ENCODE peak calls at places on chromosome 2, in four cellular contexts. J is IMR-90, F is AG04449, X is MCF 10A. A is an unnamed sample.

GRCh38 chr2:221106241-221106640 is 465.9 kb downstream of the EPHA4 start:
- DNase-seq in J (no peak), X (no peak), F (no peak), A (no peak)

GRCh38 chr2:20444113-20444992 is 2.5 kb upstream of the RHOB start:
- DNase-seq in F (no peak), X (no peak), J (no peak), A (no peak)

GRCh38 chr2:154992826-154993225 is 294.3 kb downstream of the KCNJ3 start:
- DNase-seq in X (no peak), J (no peak), F (no peak), A (no peak)

GRCh38 chr2:239386001-239386670 is 14.7 kb downstream of the HDAC4 start:
- DNase-seq in J (no peak), X (no peak), F (no peak), A (no peak)

GRCh38 chr2:90207454-90208058 is 1516.1 kb downstream of the RPIA start:
- DNase-seq in X (no peak), F (no peak), J (no peak), A (no peak)

GRCh38 chr2:46269545-46270273 is 27.5 kb upstream of the EPAS1 start:
- DNase-seq in X (no peak), J (peak), F (no peak), A (no peak)

GRCh38 chr2:44989176-44989575 is 20.1 kb downstream of the SIX2 start:
- DNase-seq in X (no peak), F (no peak), J (no peak), A (no peak)

GRCh38 chr2:112251211-112251721 is 3.6 kb downstream of the ZC3H8 start:
- DNase-seq in F (no peak), J (peak), X (no peak), A (no peak)

GRCh38 chr2:69547984-69548715 is 95.4 kb downstream of the AAK1 start:
- DNase-seq in F (no peak), X (no peak), J (peak), A (no peak)
- TF ChIP-seq CTCF in F (no peak), X (no peak), J (no peak), A (no peak)

DNA sequence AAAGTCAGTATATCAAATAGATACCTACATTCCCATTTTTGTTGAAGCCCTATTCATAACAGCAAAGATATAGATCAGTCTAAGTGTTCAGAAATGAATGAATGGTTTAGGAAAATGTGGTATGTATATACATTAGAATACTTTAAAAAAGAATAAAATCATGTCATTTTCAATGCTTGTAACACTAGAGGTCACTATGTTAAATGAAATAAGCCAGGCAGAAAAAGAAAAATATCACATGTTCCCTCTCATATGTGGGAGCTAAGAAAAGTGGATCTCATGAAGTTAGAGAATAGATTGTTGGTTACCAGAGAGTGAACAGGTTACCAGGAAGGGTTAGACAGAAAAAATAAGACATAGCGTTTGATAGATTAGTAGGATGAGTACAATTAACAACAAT is 1111.0 kb upstream of the SLC39A10 start:
- DNase-seq in J (no peak), X (peak), F (no peak), A (no peak)
- TF ChIP-seq CTCF in J (peak), X (peak), F (no peak), A (peak)

GRCh38 chr2:195782156-195782555 is 125.1 kb downstream of the SLC39A10 start:
- DNase-seq in J (peak), F (no peak), X (no peak), A (no peak)

DNA sequence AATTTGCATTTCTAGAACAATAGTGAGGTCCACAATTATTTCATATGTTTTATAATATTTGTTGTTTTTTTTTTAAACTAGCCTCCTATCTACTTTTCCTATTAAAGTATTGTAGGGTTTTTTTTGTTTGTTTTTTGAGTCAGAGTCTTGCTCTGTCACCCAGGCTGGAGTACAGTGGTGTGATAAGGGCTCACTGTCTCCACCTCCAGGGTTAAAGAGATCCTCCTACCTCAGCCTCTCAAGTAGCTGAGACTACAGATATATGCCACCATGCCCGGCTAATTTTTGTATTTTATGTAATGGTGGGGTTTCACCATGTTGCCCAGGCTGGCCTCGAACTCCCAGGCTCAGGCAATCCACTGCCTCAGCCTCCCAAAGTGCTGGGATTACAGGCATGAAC is 122.5 kb downstream of the SLC39A10 start:
- DNase-seq in X (no peak), F (no peak), J (no peak), A (no peak)
- TF ChIP-seq CTCF in X (no peak), F (no peak), J (no peak), A (no peak)

GRCh38 chr2:150644298-150645067 is 157.0 kb upstream of the RND3 start:
- DNase-seq in J (peak), F (no peak), X (no peak), A (no peak)
- TF ChIP-seq CTCF in J (no peak), F (no peak), X (no peak), A (no peak)

A was measured in type B pancreatic cell.